ENCODE peak calls at places on chromosome 17, in six cellular contexts. X is fibroblast of the aortic adventitia, B is Caco-2, I is AG09319, T is colonic mucosa, Z is A549. V is an unnamed sample.

GRCh38 chr17:76948726-76949342 is 80.6 kb downstream of the MGAT5B start:
- DNase-seq in X (no peak), I (no peak), B (no peak), Z (no peak), T (no peak), V (no peak)

GRCh38 chr17:8353736-8354135 is 14.1 kb downstream of the ODF4 start:
- DNase-seq in T (no peak), B (no peak), I (no peak), X (no peak), Z (no peak), V (no peak)

GRCh38 chr17:64998436-64999190 is 57.9 kb downstream of the GNA13 start:
- DNase-seq in B (no peak), T (no peak), X (no peak), Z (no peak), I (no peak), V (no peak)

GRCh38 chr17:80964859-80965580 is 26.6 kb upstream of the CHMP6 start:
- DNase-seq in Z (no peak), T (no peak), X (no peak), I (no peak), B (no peak), V (no peak)

GRCh38 chr17:48604770-48605329 is at the start of gene HOXB6:
- DNase-seq in Z (peak), X (no peak), I (no peak), T (peak), B (no peak), V (no peak)

GRCh38 chr17:65191805-65192740 is 54.9 kb downstream of the RGS9 start:
- DNase-seq in I (no peak), X (peak), Z (peak), B (no peak), T (no peak), V (no peak)

GRCh38 chr17:8799001-8799850 is at the start of gene MFSD6L:
- DNase-seq in T (peak), X (no peak), Z (no peak), I (no peak), B (peak), V (no peak)

GRCh38 chr17:42016411-42016831 is 818 bp downstream of the DNAJC7 start:
- DNase-seq in I (no peak), X (peak), B (peak), T (no peak), Z (no peak), V (no peak)

GRCh38 chr17:7512105-7512504 is 27.9 kb downstream of the POLR2A start:
- DNase-seq in T (no peak), B (no peak), Z (no peak), I (no peak), X (no peak), V (no peak)

GRCh38 chr17:51255673-51256072 is 4.2 kb downstream of the MBTD1 start:
- DNase-seq in Z (no peak), X (no peak), T (no peak), I (no peak), B (no peak), V (no peak)

GRCh38 chr17:51640108-51640622 is 379.8 kb downstream of the UTP18 start:
- DNase-seq in I (no peak), Z (peak), T (no peak), B (peak), X (no peak), V (no peak)

GRCh38 chr17:10600551-10600950 is 51.1 kb upstream of the MYH2 start:
- DNase-seq in X (peak), T (no peak), Z (no peak), I (no peak), B (no peak), V (no peak)

DNA sequence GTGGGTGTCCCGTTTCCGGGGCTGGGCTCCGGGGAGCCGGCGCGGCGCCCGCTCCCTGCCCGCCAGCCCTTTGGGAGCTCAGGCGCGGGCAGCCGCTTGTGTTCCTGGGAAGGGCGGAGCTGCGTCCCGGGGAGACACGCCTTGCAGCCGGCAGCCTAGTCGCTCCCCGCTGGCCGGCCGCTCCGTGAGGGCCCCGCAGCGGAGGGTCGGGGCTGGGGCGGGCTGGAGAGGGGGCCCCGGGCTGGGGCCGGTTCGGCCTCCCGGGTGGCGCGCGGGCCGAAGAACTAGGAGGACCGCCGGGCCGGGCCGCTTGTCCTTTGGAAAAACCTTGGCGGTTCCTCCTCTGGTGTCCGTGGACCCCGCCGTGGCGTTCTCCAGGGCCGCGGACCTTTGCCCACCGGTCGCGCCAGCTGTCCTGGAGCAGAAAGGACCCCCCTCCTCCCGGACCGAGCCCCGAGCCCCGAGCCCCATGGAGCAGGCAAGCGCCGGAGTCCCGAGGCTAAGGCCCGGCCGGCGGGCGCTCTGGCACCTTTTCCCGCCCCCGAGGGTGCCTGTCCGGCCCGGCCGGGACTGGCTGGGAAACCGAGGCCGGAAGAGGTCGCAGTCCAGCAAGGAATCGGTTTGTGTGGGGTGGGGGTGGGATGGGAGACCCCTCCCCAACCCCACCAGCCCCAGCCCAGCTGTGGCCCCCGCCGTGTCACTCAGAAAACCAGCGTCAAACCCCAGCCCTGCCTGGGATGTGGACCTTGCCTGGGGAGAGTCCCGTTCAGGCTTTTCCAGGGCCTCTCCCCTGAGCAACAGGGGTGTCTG is 6.8 kb upstream of the TBC1D3B start:
- DNase-seq in Z (peak), T (peak), B (peak), X (peak), I (peak), V (peak)
- TF ChIP-seq CTCF in Z (no peak), T (no peak), B (no peak), X (no peak), I (no peak), V (no peak)

GRCh38 chr17:79809530-79810137 is 12.8 kb upstream of the CBX8 start:
- DNase-seq in T (peak), X (no peak), Z (no peak), I (no peak), B (no peak), V (no peak)

GRCh38 chr17:79810138-79811027 is 13.5 kb upstream of the CBX8 start:
- DNase-seq in Z (peak), B (peak), X (peak), I (no peak), T (peak), V (peak)

GRCh38 chr17:79812206-79812968 is 15.5 kb upstream of the CBX8 start:
- DNase-seq in I (no peak), X (no peak), B (no peak), T (no peak), Z (no peak), V (no peak)

GRCh38 chr17:79811888-79812205 is 15.0 kb upstream of the CBX8 start:
- DNase-seq in T (no peak), Z (no peak), I (no peak), X (no peak), B (no peak), V (no peak)

DNA sequence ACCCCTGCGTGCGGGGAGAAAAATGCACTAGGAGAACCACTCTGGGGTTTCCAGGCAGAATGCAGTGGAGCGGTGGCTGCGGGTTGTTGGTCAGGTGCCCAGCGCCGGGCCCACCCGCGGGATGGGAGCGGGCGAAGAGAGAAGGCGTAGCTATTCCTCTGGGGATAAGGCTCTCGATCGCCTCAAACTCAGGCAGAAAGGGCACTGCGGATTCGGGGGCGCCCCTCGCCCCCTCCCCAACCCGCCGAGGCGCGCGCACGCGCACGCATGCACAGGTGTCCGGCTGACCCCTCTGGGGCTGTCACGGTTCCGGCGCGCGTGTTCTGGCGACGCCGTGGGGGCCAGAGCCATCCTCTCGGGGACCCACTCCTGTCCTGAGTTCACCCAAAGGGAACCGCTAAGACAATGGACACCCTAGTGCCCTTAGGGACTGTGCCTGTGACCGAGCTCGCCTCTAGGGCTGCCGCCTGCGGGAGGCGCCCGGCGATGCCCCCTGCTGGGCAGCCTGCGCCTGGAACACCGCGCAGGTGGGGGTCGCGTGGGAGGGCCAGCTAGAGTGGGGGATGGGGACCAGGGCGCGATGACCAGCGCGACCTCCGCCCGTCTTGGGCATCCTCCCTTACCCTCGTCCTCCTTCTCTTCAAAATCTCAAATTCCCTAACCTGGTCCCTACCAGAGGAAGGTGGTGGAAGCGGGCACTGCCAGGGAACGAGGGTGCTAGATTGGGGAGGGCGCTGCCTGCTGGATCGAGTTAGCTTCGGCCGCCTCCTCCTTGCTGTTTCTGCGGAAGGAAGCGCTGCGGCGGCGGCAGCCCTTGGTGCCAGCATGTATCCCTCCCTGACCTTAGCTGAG is 14.4 kb upstream of the CBX8 start:
- DNase-seq in Z (peak), I (no peak), X (no peak), B (peak), T (no peak), V (peak)
- TF ChIP-seq CTCF in Z (peak), I (peak), X (peak), B (peak), T (peak), V (peak)

DNA sequence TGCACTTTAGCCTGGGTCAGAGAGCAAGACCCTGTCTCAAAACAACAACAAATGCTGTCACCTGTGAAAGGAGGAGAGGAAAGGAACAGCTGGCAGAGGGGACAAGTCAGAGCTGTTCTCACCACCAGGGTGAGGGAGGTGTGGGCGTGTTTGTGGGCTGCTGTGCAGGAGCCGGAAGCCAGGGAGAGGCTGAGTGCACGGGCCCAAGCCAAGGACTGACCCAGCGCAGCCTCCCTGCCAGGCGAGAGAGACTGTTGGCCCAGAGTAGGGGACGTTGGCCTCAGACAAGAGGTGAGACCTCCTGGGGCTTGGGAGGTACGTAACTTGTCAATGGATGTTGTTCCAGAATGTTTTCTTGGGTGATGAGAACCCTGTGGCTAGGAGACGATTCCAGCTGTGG is 10.7 kb downstream of the SPNS2 start:
- DNase-seq in B (no peak), I (no peak), Z (no peak), X (no peak), T (no peak), V (no peak)
- TF ChIP-seq CTCF in B (no peak), I (no peak), Z (no peak), X (no peak), T (no peak), V (no peak)

GRCh38 chr17:33687831-33688230 is 394.7 kb upstream of the ASIC2 start:
- DNase-seq in T (no peak), I (no peak), B (no peak), X (no peak), Z (no peak), V (no peak)

GRCh38 chr17:33682622-33683021 is 389.5 kb upstream of the ASIC2 start:
- DNase-seq in B (no peak), X (no peak), Z (no peak), I (no peak), T (no peak), V (no peak)

GRCh38 chr17:33688771-33689170 is 395.7 kb upstream of the ASIC2 start:
- DNase-seq in I (no peak), Z (no peak), X (no peak), T (no peak), B (no peak), V (no peak)

GRCh38 chr17:33684714-33685113 is 391.6 kb upstream of the ASIC2 start:
- DNase-seq in T (no peak), Z (no peak), X (no peak), B (no peak), I (no peak), V (no peak)

DNA sequence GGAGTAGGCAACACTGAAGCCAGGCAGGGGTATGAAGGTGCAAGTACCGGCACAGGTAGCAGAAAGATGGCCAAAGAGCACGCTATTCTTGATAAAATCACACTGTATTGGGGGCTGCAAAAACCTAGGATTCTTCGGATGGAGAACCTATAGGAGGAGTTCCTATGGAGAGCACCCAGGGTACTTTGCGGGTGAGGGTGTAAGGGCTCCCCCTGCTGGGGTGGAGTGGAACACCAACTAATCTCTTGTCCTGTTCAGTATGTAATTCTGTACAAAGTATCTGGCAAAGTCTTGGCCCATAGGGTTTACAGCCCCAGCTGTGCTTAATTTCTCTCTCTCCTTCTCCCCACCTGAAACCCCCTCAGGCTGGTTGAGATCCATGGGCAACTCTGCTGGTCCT is 393.1 kb upstream of the ASIC2 start:
- DNase-seq in Z (peak), X (no peak), T (peak), B (peak), I (no peak), V (no peak)
- TF ChIP-seq CTCF in Z (no peak), X (peak), T (no peak), B (peak), I (peak), V (peak)

DNA sequence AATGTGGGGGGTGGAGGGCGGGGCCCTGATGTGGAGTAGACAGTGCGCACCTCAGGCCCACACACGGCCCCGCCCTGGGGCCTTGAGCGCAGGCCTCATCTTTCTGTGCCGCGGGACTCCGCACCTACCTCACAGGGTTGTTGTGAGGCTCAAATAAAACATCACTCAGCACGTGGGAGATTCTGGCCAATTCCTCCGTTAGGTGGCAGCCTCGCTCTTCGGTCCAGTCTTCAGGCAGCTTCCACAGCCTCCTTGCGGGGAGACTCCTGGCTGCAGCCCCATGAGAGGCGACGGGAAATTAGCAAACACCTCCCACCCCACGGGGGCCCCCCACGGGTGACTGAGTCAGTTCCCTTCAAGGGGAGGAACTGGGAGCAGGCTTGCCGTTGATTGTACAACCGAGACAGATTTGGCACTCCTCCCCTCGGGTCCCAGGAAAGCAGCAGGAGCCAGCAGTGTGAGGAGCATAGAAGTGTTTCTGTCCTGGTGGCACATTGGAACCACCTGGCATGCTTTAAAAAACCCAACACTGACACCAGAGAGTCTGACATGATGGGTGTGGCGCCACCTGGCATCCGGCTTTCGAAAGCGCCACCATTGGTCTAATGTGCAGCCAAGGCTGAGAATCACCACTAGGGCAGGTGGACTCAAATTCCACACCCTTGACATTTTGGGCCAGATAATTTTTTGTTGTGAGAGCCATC is 7.6 kb downstream of the MRM1 start:
- DNase-seq in B (peak), T (peak), Z (no peak), I (no peak), X (peak), V (no peak)
- TF ChIP-seq CTCF in B (peak), T (no peak), Z (peak), I (peak), X (peak), V (peak)

DNA sequence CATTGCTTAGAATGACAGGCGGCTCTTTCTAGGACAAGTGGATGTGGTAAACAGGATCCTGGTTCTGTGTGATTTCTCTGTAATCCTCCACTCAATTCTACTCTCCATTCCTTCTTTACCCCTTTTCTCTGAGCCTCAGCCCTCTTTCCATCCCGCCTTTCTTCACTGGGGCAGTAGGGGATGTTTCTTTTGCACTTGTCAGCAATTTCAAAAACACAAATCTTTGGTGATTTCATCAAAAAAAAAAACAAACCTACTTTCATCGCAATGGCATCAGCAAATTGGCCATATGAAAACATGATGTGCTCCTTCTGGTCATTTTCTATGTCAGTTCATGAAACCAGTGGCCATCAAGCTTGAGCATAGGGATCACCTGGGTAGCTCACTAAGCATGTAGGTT is 104.6 kb downstream of the CDK5R1 start:
- DNase-seq in X (no peak), B (no peak), T (no peak), I (no peak), Z (no peak), V (no peak)
- TF ChIP-seq CTCF in X (no peak), B (no peak), T (no peak), I (no peak), Z (no peak), V (no peak)

GRCh38 chr17:75693500-75694481 is 26.7 kb downstream of the SAP30BP start:
- DNase-seq in I (peak), B (no peak), T (no peak), X (peak), Z (peak), V (no peak)
- TF ChIP-seq CTCF in I (peak), B (no peak), T (no peak), X (no peak), Z (no peak), V (no peak)

GRCh38 chr17:44199553-44200477 is at the start of gene ATXN7L3:
- DNase-seq in B (peak), Z (peak), X (peak), T (peak), I (peak), V (peak)

GRCh38 chr17:44198721-44199552 is 747 bp downstream of the ATXN7L3 start:
- DNase-seq in X (no peak), I (no peak), Z (peak), B (peak), T (peak), V (peak)

GRCh38 chr17:44197107-44197506 is 2.6 kb downstream of the ATXN7L3 start:
- DNase-seq in X (no peak), T (no peak), I (no peak), Z (no peak), B (no peak), V (no peak)

GRCh38 chr17:44200478-44201155 is 933 bp upstream of the ATXN7L3 start:
- DNase-seq in I (no peak), Z (no peak), T (no peak), B (no peak), X (no peak), V (no peak)

GRCh38 chr17:44197980-44198720 is 1.5 kb downstream of the ATXN7L3 start:
- DNase-seq in I (no peak), X (peak), B (peak), Z (peak), T (peak), V (no peak)
- TF ChIP-seq CTCF in I (peak), X (no peak), B (peak), Z (no peak), T (no peak), V (no peak)

V was measured in D721Med.